ENCODE peak calls at places on chromosomes 12 and 14, in five cellular contexts. N, F, P, L and U are unnamed samples.

GRCh38 chr14:34755215-34755614 is 40.8 kb upstream of the CFL2 start:
- DNase-seq in N (no peak), F (no peak), P (no peak), L (no peak), U (no peak)

GRCh38 chr12:49322367-49322707 is 718 bp upstream of the TROAP start:
- DNase-seq in N (no peak), F (no peak), P (peak), L (no peak), U (no peak)

GRCh38 chr12:50261654-50262053 is 21.7 kb downstream of the LIMA1 start:
- DNase-seq in N (no peak), F (no peak), P (no peak), L (no peak), U (no peak)

GRCh38 chr12:45232771-45233372 is 17.0 kb downstream of the ANO6 start:
- DNase-seq in N (no peak), F (peak), P (no peak), L (no peak), U (peak)

GRCh38 chr12:121209221-121209620 is 708 bp upstream of the P2RX4 start:
- DNase-seq in N (no peak), F (no peak), P (no peak), L (no peak), U (no peak)

GRCh38 chr12:51028811-51029146 is 2.6 kb upstream of the SLC11A2 start:
- DNase-seq in N (no peak), F (no peak), P (peak), L (no peak), U (peak)

GRCh38 chr14:102316048-102316745 is 3.3 kb upstream of the ZNF839 start:
- DNase-seq in N (peak), F (no peak), P (peak), L (no peak), U (peak)

GRCh38 chr14:55699131-55700057 is 119.4 kb downstream of the KTN1 start:
- DNase-seq in N (no peak), F (peak), P (no peak), L (no peak), U (no peak)

GRCh38 chr14:40981247-40981646 is 625.4 kb upstream of the LRFN5 start:
- DNase-seq in N (no peak), F (no peak), P (no peak), L (no peak), U (no peak)

GRCh38 chr12:44816446-44817017 is 59.6 kb downstream of the NELL2 start:
- DNase-seq in N (no peak), F (no peak), P (no peak), L (no peak), U (no peak)

GRCh38 chr14:22071001-22071400 is 397.4 kb upstream of the OR4E1 start:
- DNase-seq in N (peak), F (no peak), P (no peak), L (no peak), U (no peak)